ENCODE peak calls at places on chromosomes 6 and 20, in seven cellular contexts. V is A549, R is HepG2, G is tibial nerve, M is stomach, A is GM12878, D is H1. I is an unnamed sample.
A peak's percentile ranks its signal among the peaks of the same experiment; 100 is the strongest.

GRCh38 chr20:36101201-36101600 is 53.3 kb upstream of the EPB41L1 start:
- DNase-seq in V (no peak), M (peak; percentile 79), A (no peak), R (no peak), G (no peak), D (no peak), I (no peak)

GRCh38 chr20:38073307-38074010 is 39.9 kb downstream of the RPRD1B start:
- DNase-seq in D (peak; percentile 66), G (peak; percentile 88), A (no peak), M (peak; percentile 28), R (peak; percentile 76), V (peak; percentile 22), I (no peak)

GRCh38 chr6:154410619-154411044 is 54.0 kb upstream of the IPCEF1 start:
- DNase-seq in M (no peak), A (no peak), G (peak; percentile 43), D (no peak), R (peak; percentile 48), V (peak; percentile 82), I (no peak)

GRCh38 chr6:95544517-95545225 is 32.7 kb upstream of the MANEA start:
- DNase-seq in M (no peak), R (no peak), G (no peak), A (no peak), V (no peak), D (no peak), I (no peak)

GRCh38 chr20:37202267-37202943 is 23.1 kb upstream of the MROH8 start:
- DNase-seq in D (no peak), G (peak; percentile 51), A (no peak), R (peak; percentile 81), V (peak; percentile 72), M (no peak), I (no peak)

GRCh38 chr20:41213150-41213820 is 75.9 kb downstream of the PLCG1 start:
- DNase-seq in D (no peak), G (no peak), M (no peak), V (no peak), A (no peak), R (no peak), I (no peak)

GRCh38 chr6:57305112-57305511 is 12.3 kb upstream of the PRIM2 start:
- DNase-seq in D (no peak), V (no peak), A (no peak), M (no peak), G (no peak), R (no peak), I (no peak)

GRCh38 chr6:31969712-31970603 is 2.0 kb downstream of the DXO start:
- DNase-seq in R (no peak), G (no peak), D (no peak), A (no peak), M (no peak), V (no peak), I (no peak)

GRCh38 chr6:32883789-32884188 is 29.8 kb downstream of the PSMB9 start:
- DNase-seq in V (no peak), G (peak; percentile 14), D (no peak), R (no peak), M (no peak), A (no peak), I (no peak)

GRCh38 chr6:10303806-10304520 is 110.9 kb downstream of the TFAP2A start:
- DNase-seq in A (no peak), M (no peak), V (no peak), R (no peak), D (no peak), G (no peak), I (no peak)

GRCh38 chr6:36851632-36852031 is 12.4 kb upstream of the CPNE5 start:
- DNase-seq in G (no peak), M (no peak), V (no peak), D (no peak), A (no peak), R (no peak), I (peak; percentile 47)

GRCh38 chr6:17439243-17439993 is 46.0 kb downstream of the CAP2 start:
- DNase-seq in V (no peak), R (no peak), D (no peak), M (no peak), G (no peak), A (no peak), I (no peak)

GRCh38 chr20:63980317-63980805 is 571 bp upstream of the PRPF6 start:
- DNase-seq in D (no peak), R (peak; percentile 50), V (no peak), M (no peak), A (no peak), G (no peak), I (no peak)

GRCh38 chr6:116763048-116763447 is 2.5 kb downstream of the FAM162B start:
- DNase-seq in G (no peak), D (no peak), A (no peak), R (no peak), M (no peak), V (no peak), I (no peak)

GRCh38 chr20:35849726-35850125 is 77.9 kb downstream of the PHF20 start:
- DNase-seq in G (no peak), V (no peak), M (no peak), D (no peak), R (no peak), A (no peak), I (no peak)

GRCh38 chr6:1619666-1620503 is 10.2 kb downstream of the FOXC1 start:
- DNase-seq in D (peak; percentile 83), A (no peak), V (no peak), G (no peak), R (no peak), M (no peak), I (no peak)

GRCh38 chr20:13788167-13788834 is 3.5 kb downstream of the NDUFAF5 start:
- DNase-seq in G (peak; percentile 32), R (peak; percentile 88), M (peak; percentile 39), V (peak; percentile 83), D (no peak), A (peak; percentile 21), I (no peak)

GRCh38 chr6:57301755-57302154 is 15.7 kb upstream of the PRIM2 start:
- DNase-seq in G (no peak), V (no peak), R (no peak), A (no peak), D (no peak), M (no peak), I (no peak)

GRCh38 chr6:84731901-84732300 is 32.5 kb downstream of the TBX18 start:
- DNase-seq in A (no peak), M (no peak), V (no peak), G (no peak), D (no peak), R (no peak), I (no peak)

GRCh38 chr20:37907677-37908397 is 4.9 kb downstream of the VSTM2L start:
- DNase-seq in V (peak; percentile 72), A (no peak), D (no peak), R (no peak), M (no peak), G (no peak), I (no peak)

GRCh38 chr6:75796723-75797122 is 47.7 kb downstream of the MYO6 start:
- DNase-seq in A (no peak), M (no peak), D (no peak), R (no peak), V (no peak), G (no peak), I (no peak)

GRCh38 chr6:75788894-75789293 is 39.9 kb downstream of the MYO6 start:
- DNase-seq in A (no peak), V (no peak), G (no peak), D (no peak), R (no peak), M (no peak), I (no peak)

GRCh38 chr6:75794954-75795739 is 46.1 kb downstream of the MYO6 start:
- DNase-seq in A (no peak), D (no peak), V (no peak), M (no peak), G (no peak), R (no peak), I (no peak)

GRCh38 chr6:75791881-75792280 is 42.8 kb downstream of the MYO6 start:
- DNase-seq in M (no peak), D (no peak), A (no peak), G (no peak), V (no peak), R (no peak), I (no peak)

GRCh38 chr6:75794351-75794846 is 45.4 kb downstream of the MYO6 start:
- DNase-seq in G (no peak), V (no peak), D (no peak), M (no peak), R (peak; percentile 3), A (no peak), I (no peak)
- H3K4me3 ChIP-seq in G (no peak overlapping the region), V (no peak overlapping the region), D (no peak overlapping the region), M (no peak overlapping the region), R (no peak overlapping the region), A (no peak overlapping the region), I (no peak overlapping the region)

DNA sequence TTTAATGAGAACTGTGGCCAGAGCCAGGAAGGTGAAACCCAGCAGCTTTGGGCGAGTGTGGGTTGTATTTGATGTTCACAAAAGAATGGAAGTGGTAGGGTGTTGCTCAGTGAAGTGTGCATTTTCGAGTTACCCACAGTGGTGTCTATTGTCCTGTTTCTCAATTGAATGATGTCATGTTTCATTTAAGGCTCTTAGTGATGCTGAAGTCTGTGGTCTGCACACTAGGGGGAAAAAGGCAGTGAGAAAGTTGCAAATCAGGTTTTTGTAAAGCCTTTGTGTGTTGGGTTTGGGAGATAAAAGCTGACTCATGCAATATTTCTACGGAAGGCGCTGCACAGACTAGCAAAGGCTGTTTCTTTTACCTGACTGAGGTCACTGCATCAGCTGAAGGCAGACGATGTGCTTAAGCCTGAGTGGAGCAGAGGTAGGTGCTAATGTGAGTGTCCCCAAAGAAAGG is 121.1 kb downstream of the PLEKHG1 start:
- DNase-seq in M (no peak), V (no peak), A (peak; percentile 94), G (no peak), D (no peak), R (no peak), I (no peak)
- TF ChIP-seq EP300 in M (no peak), V (no peak), A (peak; percentile 98), G (no peak), D (no peak), R (no peak), I (no peak)

GRCh38 chr6:45212976-45213375 is 115.2 kb upstream of the RUNX2 start:
- DNase-seq in D (no peak), M (no peak), A (no peak), V (no peak), R (no peak), G (no peak), I (no peak)
- H3K9me3 ChIP-seq in D (no peaks in the 10 kb centered on the region), M (no peaks in the 10 kb centered on the region), A (no peaks in the 10 kb centered on the region), V (no peaks in the 10 kb centered on the region), R (peaks cover 19% of the 10 kb centered on the region), G (peaks cover 14% of the 10 kb centered on the region), I (no peaks in the 10 kb centered on the region)

GRCh38 chr6:163260111-163260895 is 154.2 kb upstream of the QKI start:
- DNase-seq in A (no peak), R (no peak), G (no peak), M (no peak), D (peak; percentile 64), V (no peak), I (no peak)

GRCh38 chr6:163260911-163261310 is 153.6 kb upstream of the QKI start:
- DNase-seq in A (no peak), M (no peak), D (no peak), R (no peak), G (no peak), V (no peak), I (no peak)

GRCh38 chr6:163262080-163262479 is 152.4 kb upstream of the QKI start:
- DNase-seq in A (no peak), G (no peak), V (no peak), R (no peak), M (no peak), D (no peak), I (no peak)

GRCh38 chr6:163261361-163261760 is 153.2 kb upstream of the QKI start:
- DNase-seq in G (no peak), V (no peak), A (no peak), R (no peak), D (no peak), M (no peak), I (no peak)

GRCh38 chr6:163259689-163260088 is 154.8 kb upstream of the QKI start:
- DNase-seq in V (no peak), A (no peak), G (no peak), R (no peak), D (no peak), M (no peak), I (no peak)
- H3K4me3 ChIP-seq in V (no peak overlapping the region), A (no peak overlapping the region), G (no peak overlapping the region), R (no peak overlapping the region), D (no peak overlapping the region), M (peak overlapping the region; percentile 25), I (peak overlapping the region; percentile 34)

I was measured in suprapubic skin.